ENCODE peak calls at places on chromosomes 3 and 15, in six cellular contexts. One of them, this sample, is unnamed.

GRCh38 chr3:155730843-155731242 is 14.0 kb downstream of the PLCH1 start:
- DNase-seq in ovary: no peak
- DNase-seq in activated naive CD4-positive, alpha-beta T cell treated with Interleukin-2 at 50 U/mL for 16 hours: no peak
- DNase-seq in fibroblast of pulmonary artery: no peak
- DNase-seq in caudate nucleus: no peak
- DNase-seq in HL-60: no peak
- DNase-seq in this sample: no peak

GRCh38 chr15:87619161-87619960 is 637.2 kb downstream of the NTRK3 start:
- DNase-seq in HL-60: no peak
- DNase-seq in activated naive CD4-positive, alpha-beta T cell treated with Interleukin-2 at 50 U/mL for 16 hours: no peak
- DNase-seq in fibroblast of pulmonary artery: peak
- DNase-seq in ovary: no peak
- DNase-seq in caudate nucleus: no peak
- DNase-seq in this sample: peak

GRCh38 chr15:99708563-99708962 is 24.7 kb downstream of the LYSMD4 start:
- DNase-seq in caudate nucleus: no peak
- DNase-seq in activated naive CD4-positive, alpha-beta T cell treated with Interleukin-2 at 50 U/mL for 16 hours: no peak
- DNase-seq in fibroblast of pulmonary artery: peak
- DNase-seq in ovary: peak
- DNase-seq in HL-60: no peak
- DNase-seq in this sample: peak

GRCh38 chr3:8964436-8965370 is 1.4 kb upstream of the RAD18 start:
- DNase-seq in fibroblast of pulmonary artery: peak
- DNase-seq in activated naive CD4-positive, alpha-beta T cell treated with Interleukin-2 at 50 U/mL for 16 hours: no peak
- DNase-seq in caudate nucleus: no peak
- DNase-seq in ovary: no peak
- DNase-seq in HL-60: no peak
- DNase-seq in this sample: peak

GRCh38 chr3:128550471-128551126 is 57.6 kb upstream of the GATA2 start:
- DNase-seq in HL-60: no peak
- DNase-seq in fibroblast of pulmonary artery: no peak
- DNase-seq in activated naive CD4-positive, alpha-beta T cell treated with Interleukin-2 at 50 U/mL for 16 hours: no peak
- DNase-seq in caudate nucleus: no peak
- DNase-seq in ovary: no peak
- DNase-seq in this sample: peak

GRCh38 chr3:34352932-34353331 is 554.5 kb downstream of the PDCD6IP start:
- DNase-seq in caudate nucleus: no peak
- DNase-seq in HL-60: no peak
- DNase-seq in activated naive CD4-positive, alpha-beta T cell treated with Interleukin-2 at 50 U/mL for 16 hours: no peak
- DNase-seq in fibroblast of pulmonary artery: no peak
- DNase-seq in ovary: no peak
- DNase-seq in this sample: no peak

GRCh38 chr3:172159962-172160538 is 120.7 kb downstream of the FNDC3B start:
- DNase-seq in caudate nucleus: no peak
- DNase-seq in activated naive CD4-positive, alpha-beta T cell treated with Interleukin-2 at 50 U/mL for 16 hours: no peak
- DNase-seq in HL-60: no peak
- DNase-seq in ovary: no peak
- DNase-seq in fibroblast of pulmonary artery: peak
- DNase-seq in this sample: no peak

GRCh38 chr3:32959370-32959769 is 7.9 kb downstream of the CCR4 start:
- DNase-seq in caudate nucleus: no peak
- DNase-seq in fibroblast of pulmonary artery: no peak
- DNase-seq in HL-60: no peak
- DNase-seq in ovary: no peak
- DNase-seq in activated naive CD4-positive, alpha-beta T cell treated with Interleukin-2 at 50 U/mL for 16 hours: no peak
- DNase-seq in this sample: no peak

GRCh38 chr3:133930341-133930933 is 34.8 kb upstream of the RAB6B start:
- DNase-seq in HL-60: peak
- DNase-seq in ovary: peak
- DNase-seq in fibroblast of pulmonary artery: peak
- DNase-seq in activated naive CD4-positive, alpha-beta T cell treated with Interleukin-2 at 50 U/mL for 16 hours: no peak
- DNase-seq in caudate nucleus: no peak
- DNase-seq in this sample: peak

GRCh38 chr3:111919370-111920065 is 59.3 kb upstream of the ABHD10 start:
- DNase-seq in HL-60: no peak
- DNase-seq in ovary: no peak
- DNase-seq in caudate nucleus: no peak
- DNase-seq in activated naive CD4-positive, alpha-beta T cell treated with Interleukin-2 at 50 U/mL for 16 hours: no peak
- DNase-seq in fibroblast of pulmonary artery: no peak
- DNase-seq in this sample: no peak

GRCh38 chr3:61414456-61414855 is 146.9 kb upstream of the PTPRG start:
- DNase-seq in HL-60: no peak
- DNase-seq in activated naive CD4-positive, alpha-beta T cell treated with Interleukin-2 at 50 U/mL for 16 hours: no peak
- DNase-seq in fibroblast of pulmonary artery: no peak
- DNase-seq in ovary: no peak
- DNase-seq in caudate nucleus: no peak
- DNase-seq in this sample: no peak

GRCh38 chr15:84142888-84143337 is 92.7 kb upstream of the GOLGA6L4 start:
- DNase-seq in HL-60: peak
- DNase-seq in caudate nucleus: peak
- DNase-seq in activated naive CD4-positive, alpha-beta T cell treated with Interleukin-2 at 50 U/mL for 16 hours: peak
- DNase-seq in ovary: peak
- DNase-seq in fibroblast of pulmonary artery: peak
- DNase-seq in this sample: peak

GRCh38 chr3:58623961-58624360 is 42.6 kb downstream of the FAM3D start:
- DNase-seq in ovary: no peak
- DNase-seq in caudate nucleus: no peak
- DNase-seq in HL-60: no peak
- DNase-seq in activated naive CD4-positive, alpha-beta T cell treated with Interleukin-2 at 50 U/mL for 16 hours: no peak
- DNase-seq in fibroblast of pulmonary artery: no peak
- DNase-seq in this sample: no peak

GRCh38 chr3:71784201-71784913 is 591 bp downstream of the PROK2 start:
- DNase-seq in activated naive CD4-positive, alpha-beta T cell treated with Interleukin-2 at 50 U/mL for 16 hours: peak
- DNase-seq in HL-60: no peak
- DNase-seq in caudate nucleus: no peak
- DNase-seq in ovary: no peak
- DNase-seq in fibroblast of pulmonary artery: no peak
- DNase-seq in this sample: no peak

GRCh38 chr3:183264249-183264648 is 11.2 kb downstream of the B3GNT5 start:
- DNase-seq in HL-60: no peak
- DNase-seq in fibroblast of pulmonary artery: no peak
- DNase-seq in caudate nucleus: no peak
- DNase-seq in activated naive CD4-positive, alpha-beta T cell treated with Interleukin-2 at 50 U/mL for 16 hours: no peak
- DNase-seq in ovary: no peak
- DNase-seq in this sample: no peak

GRCh38 chr15:101156509-101157159 is 95.2 kb downstream of the CHSY1 start:
- DNase-seq in activated naive CD4-positive, alpha-beta T cell treated with Interleukin-2 at 50 U/mL for 16 hours: no peak
- DNase-seq in HL-60: no peak
- DNase-seq in fibroblast of pulmonary artery: no peak
- DNase-seq in ovary: peak
- DNase-seq in caudate nucleus: no peak
- DNase-seq in this sample: no peak

GRCh38 chr3:8482960-8483665 is 18.5 kb upstream of the LMCD1 start:
- DNase-seq in ovary: peak
- DNase-seq in caudate nucleus: no peak
- DNase-seq in fibroblast of pulmonary artery: peak
- DNase-seq in activated naive CD4-positive, alpha-beta T cell treated with Interleukin-2 at 50 U/mL for 16 hours: no peak
- DNase-seq in HL-60: no peak
- DNase-seq in this sample: peak

GRCh38 chr3:150061288-150062018 is 90.8 kb upstream of the PFN2 start:
- DNase-seq in caudate nucleus: no peak
- DNase-seq in HL-60: no peak
- DNase-seq in ovary: no peak
- DNase-seq in activated naive CD4-positive, alpha-beta T cell treated with Interleukin-2 at 50 U/mL for 16 hours: no peak
- DNase-seq in fibroblast of pulmonary artery: no peak
- DNase-seq in this sample: no peak

GRCh38 chr3:112111785-112112402 is 21.2 kb downstream of the GCSAM start:
- DNase-seq in ovary: no peak
- DNase-seq in activated naive CD4-positive, alpha-beta T cell treated with Interleukin-2 at 50 U/mL for 16 hours: peak
- DNase-seq in caudate nucleus: no peak
- DNase-seq in fibroblast of pulmonary artery: peak
- DNase-seq in HL-60: peak
- DNase-seq in this sample: peak

GRCh38 chr3:186523022-186523421 is 21.2 kb downstream of the CRYGS start:
- DNase-seq in caudate nucleus: no peak
- DNase-seq in HL-60: no peak
- DNase-seq in ovary: no peak
- DNase-seq in activated naive CD4-positive, alpha-beta T cell treated with Interleukin-2 at 50 U/mL for 16 hours: no peak
- DNase-seq in fibroblast of pulmonary artery: no peak
- DNase-seq in this sample: no peak

GRCh38 chr3:58474967-58475578 is 16.8 kb upstream of the KCTD6 start:
- DNase-seq in fibroblast of pulmonary artery: no peak
- DNase-seq in ovary: no peak
- DNase-seq in activated naive CD4-positive, alpha-beta T cell treated with Interleukin-2 at 50 U/mL for 16 hours: no peak
- DNase-seq in caudate nucleus: no peak
- DNase-seq in HL-60: no peak
- DNase-seq in this sample: no peak

GRCh38 chr15:32715276-32715675 is 2.5 kb upstream of the GREM1 start:
- DNase-seq in caudate nucleus: no peak
- DNase-seq in HL-60: no peak
- DNase-seq in ovary: no peak
- DNase-seq in activated naive CD4-positive, alpha-beta T cell treated with Interleukin-2 at 50 U/mL for 16 hours: no peak
- DNase-seq in fibroblast of pulmonary artery: no peak
- DNase-seq in this sample: no peak

GRCh38 chr15:69807752-69808151 is 290.0 kb downstream of the TLE3 start:
- DNase-seq in HL-60: no peak
- DNase-seq in ovary: no peak
- DNase-seq in caudate nucleus: no peak
- DNase-seq in activated naive CD4-positive, alpha-beta T cell treated with Interleukin-2 at 50 U/mL for 16 hours: no peak
- DNase-seq in fibroblast of pulmonary artery: peak
- DNase-seq in this sample: no peak

GRCh38 chr3:22012471-22012870 is 261.5 kb upstream of the ZNF385D start:
- DNase-seq in caudate nucleus: no peak
- DNase-seq in ovary: no peak
- DNase-seq in HL-60: no peak
- DNase-seq in fibroblast of pulmonary artery: no peak
- DNase-seq in activated naive CD4-positive, alpha-beta T cell treated with Interleukin-2 at 50 U/mL for 16 hours: no peak
- DNase-seq in this sample: no peak

GRCh38 chr3:126995926-126996512 is 13.1 kb downstream of the PLXNA1 start:
- DNase-seq in ovary: no peak
- DNase-seq in HL-60: no peak
- DNase-seq in activated naive CD4-positive, alpha-beta T cell treated with Interleukin-2 at 50 U/mL for 16 hours: no peak
- DNase-seq in fibroblast of pulmonary artery: no peak
- DNase-seq in caudate nucleus: no peak
- DNase-seq in this sample: no peak

GRCh38 chr3:56624725-56625124 is 58.3 kb downstream of the TASOR start:
- DNase-seq in fibroblast of pulmonary artery: peak
- DNase-seq in ovary: no peak
- DNase-seq in HL-60: no peak
- DNase-seq in activated naive CD4-positive, alpha-beta T cell treated with Interleukin-2 at 50 U/mL for 16 hours: no peak
- DNase-seq in caudate nucleus: no peak
- DNase-seq in this sample: no peak

GRCh38 chr3:46931631-46932441 is 44.7 kb downstream of the CCDC12 start:
- DNase-seq in caudate nucleus: no peak
- DNase-seq in HL-60: no peak
- DNase-seq in fibroblast of pulmonary artery: peak
- DNase-seq in ovary: peak
- DNase-seq in activated naive CD4-positive, alpha-beta T cell treated with Interleukin-2 at 50 U/mL for 16 hours: no peak
- DNase-seq in this sample: peak

GRCh38 chr15:38864827-38865604 is 300.4 kb upstream of the RASGRP1 start:
- DNase-seq in activated naive CD4-positive, alpha-beta T cell treated with Interleukin-2 at 50 U/mL for 16 hours: no peak
- DNase-seq in caudate nucleus: no peak
- DNase-seq in ovary: peak
- DNase-seq in fibroblast of pulmonary artery: peak
- DNase-seq in HL-60: no peak
- DNase-seq in this sample: no peak

GRCh38 chr3:29823233-29823632 is 542.4 kb downstream of the RBMS3 start:
- DNase-seq in caudate nucleus: no peak
- DNase-seq in activated naive CD4-positive, alpha-beta T cell treated with Interleukin-2 at 50 U/mL for 16 hours: no peak
- DNase-seq in ovary: no peak
- DNase-seq in HL-60: no peak
- DNase-seq in fibroblast of pulmonary artery: no peak
- DNase-seq in this sample: no peak

GRCh38 chr15:89401636-89402252 is 67.1 kb upstream of the POLG start:
- DNase-seq in caudate nucleus: no peak
- DNase-seq in fibroblast of pulmonary artery: peak
- DNase-seq in HL-60: peak
- DNase-seq in activated naive CD4-positive, alpha-beta T cell treated with Interleukin-2 at 50 U/mL for 16 hours: no peak
- DNase-seq in ovary: no peak
- DNase-seq in this sample: no peak

GRCh38 chr3:50238549-50239026 is 2.6 kb downstream of the GNAI2 start:
- DNase-seq in HL-60: no peak
- DNase-seq in activated naive CD4-positive, alpha-beta T cell treated with Interleukin-2 at 50 U/mL for 16 hours: peak
- DNase-seq in caudate nucleus: no peak
- DNase-seq in fibroblast of pulmonary artery: no peak
- DNase-seq in ovary: peak
- DNase-seq in this sample: peak

GRCh38 chr3:129644836-129645235 is 38.4 kb upstream of the PLXND1 start:
- DNase-seq in activated naive CD4-positive, alpha-beta T cell treated with Interleukin-2 at 50 U/mL for 16 hours: no peak
- DNase-seq in fibroblast of pulmonary artery: no peak
- DNase-seq in HL-60: no peak
- DNase-seq in ovary: no peak
- DNase-seq in caudate nucleus: no peak
- DNase-seq in this sample: no peak

GRCh38 chr15:69395460-69395859 is 18.7 kb upstream of the KIF23 start:
- DNase-seq in HL-60: no peak
- DNase-seq in activated naive CD4-positive, alpha-beta T cell treated with Interleukin-2 at 50 U/mL for 16 hours: no peak
- DNase-seq in ovary: no peak
- DNase-seq in fibroblast of pulmonary artery: no peak
- DNase-seq in caudate nucleus: no peak
- DNase-seq in this sample: no peak

This sample was measured in endothelial cell of umbilical vein.